ENCODE peak calls at places on chromosomes 11 and 22, in four cellular contexts. One of them, this sample, is unnamed.

GRCh38 chr22:37518509-37519267 is 527 bp downstream of the CARD10 start:
- DNase-seq in lung: no peak
- DNase-seq in CD8-positive, alpha-beta T cell: no peak
- DNase-seq in A673: no peak
- DNase-seq in this sample: no peak

GRCh38 chr11:2730323-2731284 is 30.8 kb upstream of the KCNQ1OT1 start:
- DNase-seq in A673: no peak
- DNase-seq in CD8-positive, alpha-beta T cell: no peak
- DNase-seq in lung: no peak
- DNase-seq in this sample: no peak

GRCh38 chr22:46025973-46026906 is 49.3 kb upstream of the WNT7B start:
- DNase-seq in CD8-positive, alpha-beta T cell: no peak
- DNase-seq in lung: no peak
- DNase-seq in A673: no peak
- DNase-seq in this sample: no peak

GRCh38 chr11:69221086-69221485 is 65.4 kb downstream of the SMIM38 start:
- DNase-seq in A673: no peak
- DNase-seq in lung: no peak
- DNase-seq in CD8-positive, alpha-beta T cell: no peak
- DNase-seq in this sample: no peak

GRCh38 chr22:29944339-29944738 is 61.4 kb downstream of the MTMR3 start:
- DNase-seq in lung: no peak
- DNase-seq in CD8-positive, alpha-beta T cell: no peak
- DNase-seq in A673: no peak
- DNase-seq in this sample: peak

GRCh38 chr11:113629562-113629961 is 76.5 kb downstream of the TMPRSS5 start:
- DNase-seq in A673: no peak
- DNase-seq in CD8-positive, alpha-beta T cell: no peak
- DNase-seq in lung: no peak
- DNase-seq in this sample: no peak

GRCh38 chr11:123375832-123376231 is 54.2 kb upstream of the GRAMD1B start:
- DNase-seq in A673: no peak
- DNase-seq in CD8-positive, alpha-beta T cell: no peak
- DNase-seq in lung: no peak
- DNase-seq in this sample: no peak

GRCh38 chr11:12179521-12179920 is 69.1 kb downstream of the MICAL2 start:
- DNase-seq in A673: no peak
- DNase-seq in CD8-positive, alpha-beta T cell: no peak
- DNase-seq in lung: no peak
- DNase-seq in this sample: no peak

GRCh38 chr11:8167796-8168195 is 1.0 kb downstream of the RIC3 start:
- DNase-seq in CD8-positive, alpha-beta T cell: no peak
- DNase-seq in A673: no peak
- DNase-seq in lung: no peak
- DNase-seq in this sample: peak

GRCh38 chr22:25923952-25924351 is 182.0 kb downstream of the MYO18B start:
- DNase-seq in CD8-positive, alpha-beta T cell: no peak
- DNase-seq in A673: no peak
- DNase-seq in lung: no peak
- DNase-seq in this sample: no peak

GRCh38 chr11:128323381-128323780 is 264.0 kb downstream of the ETS1 start:
- DNase-seq in lung: no peak
- DNase-seq in A673: no peak
- DNase-seq in CD8-positive, alpha-beta T cell: peak
- DNase-seq in this sample: peak

GRCh38 chr11:9142732-9143131 is 51.3 kb upstream of the SCUBE2 start:
- DNase-seq in CD8-positive, alpha-beta T cell: no peak
- DNase-seq in lung: no peak
- DNase-seq in A673: no peak
- DNase-seq in this sample: no peak

GRCh38 chr11:121800704-121801516 is 315.1 kb downstream of the BLID start:
- DNase-seq in A673: no peak
- DNase-seq in lung: no peak
- DNase-seq in CD8-positive, alpha-beta T cell: no peak
- DNase-seq in this sample: peak

GRCh38 chr11:22808559-22809197 is 20.9 kb downstream of the SVIP start:
- DNase-seq in lung: no peak
- DNase-seq in CD8-positive, alpha-beta T cell: no peak
- DNase-seq in A673: peak
- DNase-seq in this sample: no peak

GRCh38 chr11:96055706-96056387 is 131.9 kb upstream of the MTMR2 start:
- DNase-seq in CD8-positive, alpha-beta T cell: peak
- DNase-seq in A673: peak
- DNase-seq in lung: no peak
- DNase-seq in this sample: peak

GRCh38 chr11:6962673-6963072 is 36.4 kb downstream of the ZNF215 start:
- DNase-seq in A673: no peak
- DNase-seq in CD8-positive, alpha-beta T cell: no peak
- DNase-seq in lung: no peak
- DNase-seq in this sample: no peak

GRCh38 chr22:30874431-30875370 is 93.9 kb downstream of the MORC2 start:
- DNase-seq in A673: no peak
- DNase-seq in lung: no peak
- DNase-seq in CD8-positive, alpha-beta T cell: no peak
- DNase-seq in this sample: no peak

GRCh38 chr22:37525073-37525745 is 6.0 kb upstream of the CARD10 start:
- DNase-seq in CD8-positive, alpha-beta T cell: no peak
- DNase-seq in lung: no peak
- DNase-seq in A673: peak
- DNase-seq in this sample: peak

GRCh38 chr11:60835472-60835871 is 6.4 kb upstream of the CCDC86 start:
- DNase-seq in CD8-positive, alpha-beta T cell: no peak
- DNase-seq in lung: no peak
- DNase-seq in A673: no peak
- DNase-seq in this sample: no peak

GRCh38 chr11:97912629-97913028 is 1108.1 kb upstream of the CNTN5 start:
- DNase-seq in CD8-positive, alpha-beta T cell: no peak
- DNase-seq in lung: no peak
- DNase-seq in A673: no peak
- DNase-seq in this sample: no peak

GRCh38 chr11:73875840-73876239 is 806 bp downstream of the COA4 start:
- DNase-seq in A673: no peak
- DNase-seq in lung: no peak
- DNase-seq in CD8-positive, alpha-beta T cell: no peak
- DNase-seq in this sample: no peak

GRCh38 chr11:124481365-124482323 is 36.1 kb upstream of the OR8B8 start:
- DNase-seq in CD8-positive, alpha-beta T cell: no peak
- DNase-seq in A673: peak
- DNase-seq in lung: no peak
- DNase-seq in this sample: peak

GRCh38 chr11:76778874-76779273 is 4.3 kb upstream of the TSKU start:
- DNase-seq in A673: no peak
- DNase-seq in CD8-positive, alpha-beta T cell: no peak
- DNase-seq in lung: no peak
- DNase-seq in this sample: no peak

GRCh38 chr11:45659818-45660160 is 5.6 kb downstream of the CHST1 start:
- DNase-seq in CD8-positive, alpha-beta T cell: no peak
- DNase-seq in A673: no peak
- DNase-seq in lung: no peak
- DNase-seq in this sample: no peak

GRCh38 chr22:22110548-22111266 is 128.1 kb upstream of the TOP3B start:
- DNase-seq in lung: no peak
- DNase-seq in A673: peak
- DNase-seq in CD8-positive, alpha-beta T cell: no peak
- DNase-seq in this sample: peak

GRCh38 chr11:121241300-121242176 is 51.0 kb upstream of the SC5D start:
- DNase-seq in A673: no peak
- DNase-seq in CD8-positive, alpha-beta T cell: no peak
- DNase-seq in lung: no peak
- DNase-seq in this sample: no peak

GRCh38 chr11:133823211-133823610 is 22.1 kb downstream of the SPATA19 start:
- DNase-seq in lung: no peak
- DNase-seq in A673: no peak
- DNase-seq in CD8-positive, alpha-beta T cell: no peak
- DNase-seq in this sample: no peak

GRCh38 chr11:107675902-107676301 is 36.0 kb downstream of the SLN start:
- DNase-seq in A673: no peak
- DNase-seq in CD8-positive, alpha-beta T cell: no peak
- DNase-seq in lung: no peak
- DNase-seq in this sample: no peak

GRCh38 chr11:67302571-67303131 is 679 bp upstream of the SSH3 start:
- DNase-seq in lung: peak
- DNase-seq in CD8-positive, alpha-beta T cell: peak
- DNase-seq in A673: no peak
- DNase-seq in this sample: peak

GRCh38 chr22:20573176-20573829 is 65.9 kb downstream of the MED15 start:
- DNase-seq in CD8-positive, alpha-beta T cell: no peak
- DNase-seq in A673: no peak
- DNase-seq in lung: no peak
- DNase-seq in this sample: no peak

GRCh38 chr22:38927033-38927789 is 30.2 kb upstream of the APOBEC3A start:
- DNase-seq in CD8-positive, alpha-beta T cell: peak
- DNase-seq in A673: peak
- DNase-seq in lung: peak
- DNase-seq in this sample: peak

GRCh38 chr11:64391839-64392238 is 32.9 kb downstream of the RPS6KA4 start:
- DNase-seq in CD8-positive, alpha-beta T cell: no peak
- DNase-seq in A673: no peak
- DNase-seq in lung: no peak
- DNase-seq in this sample: no peak
- TF ChIP-seq CTCF in CD8-positive, alpha-beta T cell: no peak
- TF ChIP-seq CTCF in A673: no peak
- TF ChIP-seq CTCF in lung: no peak
- TF ChIP-seq CTCF in this sample: no peak

DNA sequence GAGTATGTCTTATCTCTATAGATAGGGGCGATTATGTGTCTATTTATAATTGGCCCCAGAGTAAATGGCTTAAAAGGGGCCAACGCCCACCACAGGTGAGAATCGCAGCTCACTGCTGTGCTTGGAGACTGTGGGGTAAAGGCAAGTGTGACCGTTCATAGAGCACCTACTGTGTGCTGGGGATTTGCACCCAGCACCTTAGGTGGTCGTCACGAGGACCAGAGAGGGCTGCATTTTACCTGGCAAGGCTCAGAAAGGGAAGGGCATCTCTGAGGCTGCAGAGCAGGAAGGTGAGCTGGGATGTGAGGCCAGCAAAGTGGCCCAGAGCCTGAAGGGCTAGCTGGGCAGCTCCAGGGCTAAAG is 13.8 kb upstream of the TCF20 start:
- DNase-seq in lung: no peak
- DNase-seq in A673: no peak
- DNase-seq in CD8-positive, alpha-beta T cell: no peak
- DNase-seq in this sample: no peak
- H3K4me3 ChIP-seq in lung: no peak
- H3K4me3 ChIP-seq in A673: peak
- H3K4me3 ChIP-seq in CD8-positive, alpha-beta T cell: peak
- H3K4me3 ChIP-seq in this sample: no peak

GRCh38 chr11:27783701-27784355 is 83.6 kb upstream of the BDNF start:
- DNase-seq in A673: peak
- DNase-seq in lung: no peak
- DNase-seq in CD8-positive, alpha-beta T cell: no peak
- DNase-seq in this sample: peak
- TF ChIP-seq CTCF in A673: no peak
- TF ChIP-seq CTCF in lung: no peak
- TF ChIP-seq CTCF in CD8-positive, alpha-beta T cell: no peak
- TF ChIP-seq CTCF in this sample: no peak

GRCh38 chr22:49951678-49951985 is 8.9 kb upstream of the PIM3 start:
- DNase-seq in CD8-positive, alpha-beta T cell: no peak
- DNase-seq in A673: no peak
- DNase-seq in lung: no peak
- DNase-seq in this sample: no peak
- H3K4me3 ChIP-seq in CD8-positive, alpha-beta T cell: no peak
- H3K4me3 ChIP-seq in A673: no peak
- H3K4me3 ChIP-seq in lung: no peak
- H3K4me3 ChIP-seq in this sample: no peak

DNA sequence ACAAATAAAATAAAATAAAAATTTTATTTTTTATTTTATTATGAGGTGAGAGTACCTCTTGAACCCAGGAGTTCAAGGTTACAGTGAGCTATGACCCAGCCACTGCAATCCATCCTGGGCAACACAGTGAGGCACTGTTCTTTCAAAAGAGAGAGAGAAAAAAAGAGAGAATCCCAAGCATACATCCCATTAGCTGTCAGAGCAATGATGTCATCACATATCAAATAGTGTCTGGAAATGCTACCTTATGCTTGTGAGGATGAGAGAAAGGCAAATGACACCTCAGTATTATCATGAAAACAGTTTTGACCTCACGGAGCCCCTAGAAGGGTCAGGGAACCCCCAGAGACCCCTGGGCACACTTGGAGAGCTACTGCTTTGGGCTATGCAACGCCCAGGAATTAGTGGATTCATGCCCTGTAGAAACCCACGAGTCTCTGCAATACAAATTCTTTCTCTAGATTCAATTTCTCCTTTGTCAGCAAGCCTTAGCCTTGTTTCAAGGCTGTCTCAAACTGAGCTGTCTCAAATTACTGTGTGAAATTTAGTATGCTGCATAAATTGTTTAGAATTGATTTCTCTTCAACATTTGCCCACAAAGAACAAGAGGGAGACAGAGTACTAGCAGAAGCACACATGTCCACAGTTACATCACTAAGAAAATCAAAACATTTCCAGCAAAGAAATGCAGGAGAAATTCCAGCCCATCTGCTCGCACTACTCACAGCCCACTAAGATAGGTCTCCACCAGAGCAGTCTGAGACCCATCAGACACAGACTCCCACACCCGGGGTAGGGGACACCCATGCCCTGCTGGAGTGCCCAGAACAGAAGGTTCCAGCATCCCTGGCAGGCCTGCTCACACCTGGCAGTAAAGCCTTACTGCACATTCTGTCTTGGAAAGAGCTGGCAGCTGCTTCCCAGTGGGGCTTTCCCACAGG is 18.1 kb downstream of the DGCR2 start:
- DNase-seq in CD8-positive, alpha-beta T cell: no peak
- DNase-seq in lung: no peak
- DNase-seq in A673: peak
- DNase-seq in this sample: peak
- TF ChIP-seq CTCF in CD8-positive, alpha-beta T cell: no peak
- TF ChIP-seq CTCF in lung: no peak
- TF ChIP-seq CTCF in A673: no peak
- TF ChIP-seq CTCF in this sample: peak

GRCh38 chr22:49532831-49533802 is 294.6 kb downstream of the BRD1 start:
- DNase-seq in lung: no peak
- DNase-seq in CD8-positive, alpha-beta T cell: no peak
- DNase-seq in A673: no peak
- DNase-seq in this sample: no peak
- H3K4me3 ChIP-seq in lung: no peak
- H3K4me3 ChIP-seq in CD8-positive, alpha-beta T cell: no peak
- H3K4me3 ChIP-seq in A673: no peak
- H3K4me3 ChIP-seq in this sample: no peak